ENCODE peak calls at places on chromosomes 13 and 19, in nine cellular contexts. H is nucleus accumbens; F is naive thymus-derived CD8-positive, alpha-beta T cell; X is HL-60; M is HFFc6; I is NCI-H2081; E is fibroblast of mammary gland; B is stimulated activated CD8-positive, alpha-beta memory T cell treated with anti-CD3 and anti-CD28 coated beads, Interleukin-2, amount 100 ng/mL, for 48 hours; R is NCI-H1092. Q is an unnamed sample.

GRCh38 chr13:42066542-42066941 is 18.1 kb downstream of the DGKH start:
- DNase-seq in X (no peak), I (no peak), B (no peak), M (peak; percentile 82), H (no peak), R (no peak), F (no peak), E (peak; percentile 93), Q (no peak)

GRCh38 chr19:3494559-3494958 is 5.9 kb downstream of the DOHH start:
- DNase-seq in F (peak; percentile 40), M (no peak), B (no peak), H (peak; percentile 60), X (no peak), R (no peak), I (no peak), E (no peak), Q (peak; percentile 87)

GRCh38 chr19:11279505-11280236 is 16.3 kb upstream of the TSPAN16 start:
- DNase-seq in R (no peak), X (peak; percentile 85), H (no peak), M (no peak), I (no peak), B (peak; percentile 13), E (no peak), F (peak; percentile 39), Q (no peak)

GRCh38 chr19:15264061-15264932 is 32.0 kb upstream of the EPHX3 start:
- DNase-seq in F (peak; percentile 45), M (peak; percentile 50), X (peak; percentile 66), B (peak; percentile 61), R (peak; percentile 45), I (peak; percentile 39), H (peak; percentile 44), E (peak; percentile 74), Q (peak; percentile 84)

GRCh38 chr13:112587359-112587766 is 590 bp downstream of the TUBGCP3 start:
- DNase-seq in H (peak; percentile 49), F (peak; percentile 54), B (peak; percentile 65), M (peak; percentile 85), R (peak; percentile 82), I (peak; percentile 74), E (peak; percentile 82), X (peak; percentile 91), Q (peak; percentile 90)

GRCh38 chr13:79988573-79988972 is 352.4 kb downstream of the SPRY2 start:
- DNase-seq in B (no peak), I (no peak), X (no peak), R (no peak), E (peak; percentile 70), M (peak; percentile 94), H (no peak), F (no peak), Q (no peak)

GRCh38 chr19:42246869-42247630 is 4.6 kb upstream of the GSK3A start:
- DNase-seq in F (no peak), H (no peak), R (no peak), B (no peak), I (no peak), M (no peak), E (peak; percentile 70), X (no peak), Q (no peak)

GRCh38 chr13:25493930-25494707 is 122.3 kb downstream of the ATP8A2 start:
- DNase-seq in E (no peak), F (no peak), R (peak; percentile 94), B (no peak), M (no peak), H (no peak), I (no peak), X (no peak), Q (no peak)

GRCh38 chr13:45595968-45596367 is 19.6 kb downstream of the ERICH6B start:
- DNase-seq in X (no peak), F (no peak), R (no peak), B (no peak), E (no peak), I (no peak), M (no peak), H (no peak), Q (no peak)

GRCh38 chr13:98963917-98964316 is 13.9 kb downstream of the DOCK9 start:
- DNase-seq in H (no peak), R (no peak), M (no peak), B (no peak), E (no peak), F (no peak), X (no peak), I (no peak), Q (no peak)

GRCh38 chr13:101624210-101624922 is 171.9 kb downstream of the ITGBL1 start:
- DNase-seq in I (peak; percentile 85), B (no peak), R (peak; percentile 74), E (no peak), M (no peak), X (no peak), F (no peak), H (no peak), Q (no peak)

GRCh38 chr13:20993661-20994440 is 67.5 kb downstream of the LATS2 start:
- DNase-seq in H (no peak), M (peak; percentile 68), E (peak; percentile 92), I (no peak), X (peak; percentile 94), B (no peak), R (no peak), F (no peak), Q (no peak)

GRCh38 chr13:28429685-28430290 is 65.1 kb downstream of the FLT1 start:
- DNase-seq in F (no peak), H (no peak), E (no peak), B (no peak), M (no peak), R (no peak), I (no peak), X (no peak), Q (no peak)

GRCh38 chr13:25455146-25455545 is 83.4 kb downstream of the ATP8A2 start:
- DNase-seq in I (no peak), F (no peak), E (no peak), H (no peak), M (no peak), X (no peak), B (no peak), R (peak; percentile 39), Q (no peak)

GRCh38 chr19:55362174-55362989 is 678 bp downstream of the GARIN5B start:
- DNase-seq in M (no peak), R (no peak), B (no peak), I (no peak), E (no peak), X (no peak), F (no peak), H (no peak), Q (no peak)

GRCh38 chr19:6021878-6022569 is 44.1 kb upstream of the RANBP3 start:
- DNase-seq in R (peak; percentile 45), B (peak; percentile 64), F (peak; percentile 66), H (peak; percentile 38), M (peak; percentile 46), E (peak; percentile 78), I (peak; percentile 73), X (peak; percentile 82), Q (peak; percentile 85)

GRCh38 chr19:13262450-13262849 is 112.2 kb downstream of the IER2 start:
- DNase-seq in F (no peak), E (peak; percentile 60), I (no peak), H (no peak), B (no peak), X (peak; percentile 14), M (peak; percentile 58), R (no peak), Q (no peak)

GRCh38 chr19:543912-544608 is at the start of gene GZMM:
- DNase-seq in B (peak; percentile 68), R (no peak), F (peak; percentile 68), X (no peak), E (no peak), M (no peak), H (no peak), I (no peak), Q (no peak)

GRCh38 chr19:48043675-48044258 is at the start of gene CABP5:
- DNase-seq in H (no peak), B (no peak), M (no peak), I (no peak), R (no peak), F (no peak), X (no peak), E (no peak), Q (no peak)

GRCh38 chr13:36919206-36919832 is 719 bp downstream of the SMAD9 start:
- DNase-seq in B (no peak), R (peak; percentile 57), M (peak; percentile 28), H (no peak), I (peak; percentile 56), F (no peak), X (no peak), E (peak; percentile 11), Q (no peak)

GRCh38 chr13:25881136-25881926 is 170.5 kb downstream of the SHISA2 start:
- DNase-seq in B (no peak), M (no peak), I (no peak), E (no peak), X (no peak), F (no peak), R (no peak), H (no peak), Q (no peak)

GRCh38 chr13:60139272-60139671 is 24.5 kb downstream of the DIAPH3 start:
- DNase-seq in B (no peak), I (no peak), E (no peak), H (no peak), R (no peak), M (peak; percentile 11), F (no peak), X (no peak), Q (no peak)

GRCh38 chr19:34984287-34984686 is 15.8 kb upstream of the GRAMD1A start:
- DNase-seq in H (no peak), M (no peak), B (no peak), R (no peak), I (no peak), F (no peak), X (no peak), E (no peak), Q (no peak)

GRCh38 chr19:5631511-5632240 is 8.8 kb downstream of the SAFB start:
- DNase-seq in X (no peak), B (no peak), H (no peak), M (no peak), I (no peak), R (no peak), F (no peak), E (peak; percentile 35), Q (no peak)

GRCh38 chr13:33152389-33152788 is 133.2 kb downstream of the STARD13 start:
- DNase-seq in F (no peak), H (no peak), B (no peak), I (no peak), E (no peak), R (no peak), X (no peak), M (no peak), Q (no peak)

GRCh38 chr19:56217039-56217949 is 15.2 kb downstream of the ZSCAN5C start:
- DNase-seq in R (no peak), I (peak; percentile 25), M (no peak), H (no peak), X (no peak), E (peak; percentile 12), F (no peak), B (no peak), Q (peak; percentile 27)

GRCh38 chr19:18815673-18816072 is 16.1 kb upstream of the UPF1 start:
- DNase-seq in F (no peak), R (no peak), E (no peak), H (no peak), B (no peak), I (no peak), M (no peak), X (no peak), Q (no peak)

GRCh38 chr13:68551701-68552522 is 1321.8 kb upstream of the PCDH9 start:
- DNase-seq in B (no peak), X (no peak), H (no peak), M (no peak), R (no peak), I (no peak), E (no peak), F (no peak), Q (no peak)

GRCh38 chr19:38743394-38744297 is 628 bp downstream of the CAPN12 start:
- DNase-seq in X (no peak), B (no peak), F (no peak), H (no peak), E (no peak), I (no peak), M (no peak), R (no peak), Q (no peak)

GRCh38 chr13:46288570-46289259 is 77.0 kb downstream of the LRRC63 start:
- DNase-seq in M (peak; percentile 46), I (peak; percentile 35), F (no peak), H (no peak), X (peak; percentile 72), E (peak; percentile 67), R (peak; percentile 31), B (no peak), Q (no peak)

GRCh38 chr13:33236021-33236420 is 49.5 kb downstream of the STARD13 start:
- DNase-seq in I (no peak), H (no peak), R (no peak), X (no peak), B (no peak), E (peak; percentile 82), M (peak; percentile 65), F (no peak), Q (no peak)